ENCODE peak calls at places on chromosomes 1 and 21, in five cellular contexts. T, S, X, O and N are unnamed samples.

GRCh38 chr1:205448540-205449253 is 7.1 kb downstream of the BLACAT1 start:
- DNase-seq in T (no peak), S (no peak), X (peak; percentile 53), O (no peak), N (no peak)

GRCh38 chr1:54095543-54096286 is 42.3 kb downstream of the TCEANC2 start:
- DNase-seq in T (no peak), S (no peak), X (no peak), O (no peak), N (no peak)

GRCh38 chr1:59422921-59423575 is 126.2 kb downstream of the FGGY start:
- DNase-seq in T (peak; percentile 85), S (peak; percentile 44), X (peak; percentile 23), O (peak; percentile 66), N (no peak)

GRCh38 chr1:44326821-44327465 is 28.1 kb downstream of the ERI3 start:
- DNase-seq in T (no peak), S (no peak), X (no peak), O (no peak), N (no peak)

GRCh38 chr1:14583788-14584187 is 14.7 kb upstream of the KAZN start:
- DNase-seq in T (no peak), S (no peak), X (no peak), O (no peak), N (no peak)

GRCh38 chr1:31762726-31763670 is 1.1 kb downstream of the ADGRB2 start:
- DNase-seq in T (no peak), S (peak; percentile 90), X (peak; percentile 92), O (no peak), N (peak; percentile 95)

GRCh38 chr1:182889997-182890396 is 50.9 kb downstream of the DHX9 start:
- DNase-seq in T (no peak), S (no peak), X (no peak), O (peak; percentile 5), N (no peak)

GRCh38 chr21:45278156-45278911 is 9.4 kb downstream of the POFUT2 start:
- DNase-seq in T (no peak), S (no peak), X (no peak), O (no peak), N (peak; percentile 69)

GRCh38 chr1:46903481-46903880 is 37.8 kb downstream of the CYP4A11 start:
- DNase-seq in T (no peak), S (no peak), X (peak; percentile 1), O (no peak), N (no peak)

GRCh38 chr1:184973308-184974085 is 811 bp downstream of the NIBAN1 start:
- DNase-seq in T (peak; percentile 29), S (peak; percentile 33), X (peak; percentile 53), O (peak; percentile 64), N (peak; percentile 85)

GRCh38 chr1:229196404-229197224 is 74.3 kb upstream of the RAB4A start:
- DNase-seq in T (no peak), S (no peak), X (no peak), O (peak; percentile 52), N (no peak)

GRCh38 chr1:167756760-167757405 is 35.1 kb downstream of the MPZL1 start:
- DNase-seq in T (no peak), S (no peak), X (no peak), O (no peak), N (no peak)

GRCh38 chr1:84165566-84165965 is 21.5 kb downstream of the PRKACB start:
- DNase-seq in T (no peak), S (no peak), X (no peak), O (no peak), N (no peak)

GRCh38 chr1:185654199-185654951 is 79.8 kb upstream of the HMCN1 start:
- DNase-seq in T (no peak), S (no peak), X (no peak), O (no peak), N (no peak)

GRCh38 chr1:42780176-42780575 is 4.6 kb upstream of the TMEM269 start:
- DNase-seq in T (no peak), S (no peak), X (no peak), O (no peak), N (no peak)

GRCh38 chr1:156646738-156647211 is 4.9 kb downstream of the BCAN start:
- DNase-seq in T (no peak), S (no peak), X (no peak), O (no peak), N (no peak)

GRCh38 chr1:178609015-178609414 is 96.1 kb downstream of the TEX35 start:
- DNase-seq in T (no peak), S (no peak), X (no peak), O (peak; percentile 85), N (no peak)

GRCh38 chr1:225845633-225846259 is 35.8 kb downstream of the EPHX1 start:
- DNase-seq in T (peak; percentile 73), S (peak; percentile 77), X (peak; percentile 83), O (peak; percentile 83), N (peak; percentile 90)

GRCh38 chr1:5001466-5001865 is 347.1 kb downstream of the AJAP1 start:
- DNase-seq in T (no peak), S (peak; percentile 46), X (no peak), O (no peak), N (peak; percentile 10)

GRCh38 chr1:64038965-64039926 is 164.2 kb upstream of the UBE2U start:
- DNase-seq in T (peak; percentile 86), S (no peak), X (peak; percentile 51), O (peak; percentile 100), N (peak; percentile 86)

GRCh38 chr1:50251592-50252165 is 143.0 kb downstream of the ELAVL4 start:
- DNase-seq in T (no peak), S (no peak), X (no peak), O (no peak), N (no peak)

GRCh38 chr1:234926574-234927311 is 201.9 kb downstream of the TOMM20 start:
- DNase-seq in T (no peak), S (no peak), X (no peak), O (no peak), N (no peak)

GRCh38 chr21:41369105-41369914 is 7.5 kb downstream of the MX2 start:
- DNase-seq in T (no peak), S (peak; percentile 51), X (no peak), O (peak; percentile 31), N (no peak)

GRCh38 chr1:224045556-224045955 is 68.4 kb upstream of the FBXO28 start:
- DNase-seq in T (no peak), S (no peak), X (no peak), O (no peak), N (no peak)

GRCh38 chr1:203512830-203513578 is 19.1 kb downstream of the OPTC start:
- DNase-seq in T (peak; percentile 84), S (no peak), X (peak; percentile 77), O (peak; percentile 94), N (no peak)

GRCh38 chr1:116673935-116674630 is 6.5 kb upstream of the IGSF3 start:
- DNase-seq in T (no peak), S (no peak), X (no peak), O (no peak), N (no peak)

GRCh38 chr1:93056649-93057048 is 22.4 kb upstream of the MTF2 start:
- DNase-seq in T (no peak), S (no peak), X (no peak), O (no peak), N (no peak)

GRCh38 chr1:93061895-93062792 is 16.9 kb upstream of the MTF2 start:
- DNase-seq in T (no peak), S (no peak), X (peak; percentile 47), O (peak; percentile 53), N (no peak)

GRCh38 chr1:93051961-93052360 is 27.1 kb upstream of the MTF2 start:
- DNase-seq in T (no peak), S (no peak), X (no peak), O (peak; percentile 31), N (no peak)

GRCh38 chr1:93056214-93056613 is 22.9 kb upstream of the MTF2 start:
- DNase-seq in T (no peak), S (peak; percentile 63), X (peak; percentile 21), O (peak; percentile 47), N (no peak)
- TF ChIP-seq CTCF in T (no peak), S (no peak), X (no peak), O (no peak), N (no peak)

GRCh38 chr21:43644609-43645008 is 14.7 kb downstream of the HSF2BP start:
- DNase-seq in T (no peak), S (no peak), X (no peak), O (peak; percentile 58), N (no peak)
- TF ChIP-seq CTCF in T (no peak), S (no peak), X (no peak), O (no peak), N (peak; percentile 12)

GRCh38 chr1:180916771-180917170 is 4.1 kb downstream of the KIAA1614 start:
- DNase-seq in T (no peak), S (no peak), X (no peak), O (no peak), N (no peak)

GRCh38 chr1:180919183-180919700 is 6.5 kb downstream of the KIAA1614 start:
- DNase-seq in T (no peak), S (no peak), X (no peak), O (no peak), N (no peak)

GRCh38 chr1:180916012-180916770 is 3.5 kb downstream of the KIAA1614 start:
- DNase-seq in T (no peak), S (no peak), X (no peak), O (no peak), N (no peak)

GRCh38 chr1:180918519-180918918 is 5.8 kb downstream of the KIAA1614 start:
- DNase-seq in T (no peak), S (no peak), X (no peak), O (no peak), N (no peak)

DNA sequence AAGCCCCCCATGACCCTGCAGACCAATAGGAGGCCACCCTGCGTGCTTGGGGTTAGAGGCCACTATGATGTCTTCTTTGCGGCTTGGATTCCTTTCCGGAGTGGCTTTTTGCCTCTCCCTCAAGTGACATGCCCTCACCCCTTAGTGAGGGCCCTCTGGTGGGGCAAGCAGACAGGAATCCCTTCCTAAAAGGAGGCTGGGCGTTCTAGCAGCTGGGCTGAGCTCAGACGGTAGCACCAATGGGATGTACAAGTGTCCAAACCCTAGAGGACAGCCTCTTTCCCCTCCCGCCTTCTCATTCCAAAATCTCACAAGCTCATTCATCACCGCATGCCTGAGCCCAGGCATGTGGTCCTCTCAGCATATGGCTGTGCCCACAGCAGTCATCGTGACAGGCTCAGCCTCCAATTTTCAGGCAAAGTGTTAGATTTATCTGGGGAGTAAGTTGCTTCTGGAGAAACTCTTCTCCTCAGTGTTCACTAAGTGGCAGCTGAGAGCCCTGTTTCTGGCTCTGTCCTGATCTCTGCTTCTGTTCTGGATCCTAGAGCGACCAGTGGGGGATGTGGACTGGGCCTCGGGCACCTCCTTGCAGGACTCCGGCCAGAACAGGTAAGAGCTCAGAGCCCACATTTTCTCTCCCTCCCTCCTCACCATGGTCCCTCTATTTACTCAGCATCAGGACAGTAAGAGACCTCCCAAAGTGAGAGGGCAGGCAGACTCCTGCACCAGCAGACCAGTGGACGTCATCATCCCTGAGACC is 4.8 kb downstream of the KIAA1614 start:
- DNase-seq in T (no peak), S (no peak), X (no peak), O (no peak), N (no peak)
- TF ChIP-seq CTCF in T (no peak), S (no peak), X (no peak), O (no peak), N (peak; percentile 33)

GRCh38 chr1:219801433-219801832 is 126.9 kb downstream of the SLC30A10 start:
- DNase-seq in T (no peak), S (no peak), X (no peak), O (no peak), N (no peak)

GRCh38 chr1:219806020-219806419 is 122.3 kb downstream of the SLC30A10 start:
- DNase-seq in T (no peak), S (no peak), X (no peak), O (no peak), N (no peak)

GRCh38 chr1:219806642-219807041 is 121.7 kb downstream of the SLC30A10 start:
- DNase-seq in T (no peak), S (no peak), X (no peak), O (peak; percentile 37), N (no peak)

GRCh38 chr1:219808790-219809189 is 119.6 kb downstream of the SLC30A10 start:
- DNase-seq in T (no peak), S (no peak), X (no peak), O (no peak), N (no peak)

GRCh38 chr1:219805191-219805590 is 123.2 kb downstream of the SLC30A10 start:
- DNase-seq in T (no peak), S (no peak), X (peak; percentile 16), O (no peak), N (no peak)
- TF ChIP-seq CTCF in T (no peak), S (no peak), X (peak; percentile 18), O (peak; percentile 8), N (no peak)